ENCODE peak calls at places on chromosomes 2 and 18, in eight cellular contexts. X, A, Z, Q, G, O, I and D are unnamed samples.

GRCh38 chr2:77443076-77443475 is 79.1 kb downstream of the LRRTM4 start:
- DNase-seq in X (no peak), A (no peak), Z (no peak), Q (no peak), G (no peak), O (no peak), I (no peak), D (no peak)

GRCh38 chr2:223578846-223579245 is 23.3 kb downstream of the SCG2 start:
- DNase-seq in X (no peak), A (no peak), Z (no peak), Q (no peak), G (no peak), O (no peak), I (no peak), D (no peak)

GRCh38 chr18:11889284-11889683 is 18.8 kb downstream of the MPPE1 start:
- DNase-seq in X (no peak), A (no peak), Z (no peak), Q (no peak), G (no peak), O (no peak), I (no peak), D (no peak)

GRCh38 chr2:62046141-62046540 is 140.7 kb downstream of the COMMD1 start:
- DNase-seq in X (no peak), A (no peak), Z (no peak), Q (no peak), G (no peak), O (no peak), I (no peak), D (no peak)

GRCh38 chr2:9207641-9208301 is 1.2 kb downstream of the ASAP2 start:
- DNase-seq in X (no peak), A (no peak), Z (peak; percentile 31), Q (peak; percentile 81), G (peak; percentile 64), O (no peak), I (peak; percentile 59), D (no peak)

GRCh38 chr2:202098336-202098735 is 25.3 kb downstream of the KIAA2012 start:
- DNase-seq in X (no peak), A (no peak), Z (no peak), Q (no peak), G (no peak), O (no peak), I (no peak), D (no peak)

GRCh38 chr2:45696708-45697107 is 45.2 kb downstream of the PRKCE start:
- DNase-seq in X (no peak), A (no peak), Z (no peak), Q (no peak), G (no peak), O (no peak), I (no peak), D (no peak)

GRCh38 chr2:120430957-120431356 is 85.0 kb downstream of the INHBB start:
- DNase-seq in X (no peak), A (no peak), Z (no peak), Q (peak; percentile 40), G (no peak), O (no peak), I (no peak), D (no peak)

GRCh38 chr2:128390256-128390990 is 71.8 kb upstream of the HS6ST1 start:
- DNase-seq in X (no peak), A (no peak), Z (no peak), Q (peak; percentile 44), G (no peak), O (no peak), I (no peak), D (no peak)

GRCh38 chr2:147879846-147880245 is 35.0 kb downstream of the ACVR2A start:
- DNase-seq in X (no peak), A (no peak), Z (no peak), Q (no peak), G (no peak), O (no peak), I (no peak), D (no peak)

GRCh38 chr2:111182740-111183139 is 62.0 kb downstream of the BCL2L11 start:
- DNase-seq in X (no peak), A (no peak), Z (no peak), Q (peak; percentile 17), G (no peak), O (no peak), I (no peak), D (no peak)

GRCh38 chr2:46973687-46974086 is 58.1 kb upstream of the MCFD2 start:
- DNase-seq in X (no peak), A (no peak), Z (no peak), Q (no peak), G (no peak), O (no peak), I (no peak), D (no peak)

GRCh38 chr2:56474412-56475158 is 290.8 kb downstream of the CCDC85A start:
- DNase-seq in X (no peak), A (no peak), Z (no peak), Q (no peak), G (no peak), O (no peak), I (no peak), D (no peak)

GRCh38 chr2:230703514-230703913 is 9.1 kb upstream of the CAB39 start:
- DNase-seq in X (no peak), A (no peak), Z (no peak), Q (no peak), G (no peak), O (no peak), I (no peak), D (no peak)

GRCh38 chr2:21821697-21822227 is 698.0 kb downstream of the TDRD15 start:
- DNase-seq in X (no peak), A (no peak), Z (no peak), Q (no peak), G (no peak), O (no peak), I (no peak), D (no peak)

GRCh38 chr2:101064868-101065549 is 62.9 kb downstream of the RPL31 start:
- DNase-seq in X (no peak), A (no peak), Z (peak; percentile 41), Q (no peak), G (no peak), O (no peak), I (no peak), D (no peak)

GRCh38 chr2:46079996-46080560 is 217.1 kb upstream of the EPAS1 start:
- DNase-seq in X (no peak), A (no peak), Z (peak; percentile 25), Q (no peak), G (no peak), O (no peak), I (no peak), D (no peak)

GRCh38 chr2:157182834-157183396 is 74.6 kb upstream of the GALNT5 start:
- DNase-seq in X (no peak), A (no peak), Z (no peak), Q (no peak), G (no peak), O (no peak), I (no peak), D (peak; percentile 76)

GRCh38 chr2:158967731-158968395 is 577 bp upstream of the TANC1 start:
- DNase-seq in X (peak; percentile 66), A (peak; percentile 18), Z (no peak), Q (peak; percentile 82), G (peak; percentile 52), O (peak; percentile 55), I (peak; percentile 63), D (no peak)

GRCh38 chr2:173401716-173402326 is 47.1 kb downstream of the CDCA7 start:
- DNase-seq in X (peak; percentile 30), A (no peak), Z (no peak), Q (peak; percentile 61), G (no peak), O (peak; percentile 10), I (no peak), D (no peak)

GRCh38 chr2:119259296-119259860 is 35.7 kb downstream of the STEAP3 start:
- DNase-seq in X (no peak), A (no peak), Z (no peak), Q (peak; percentile 65), G (no peak), O (no peak), I (no peak), D (no peak)

GRCh38 chr18:12768622-12769021 is 65.8 kb downstream of the PSMG2 start:
- DNase-seq in X (no peak), A (no peak), Z (no peak), Q (no peak), G (no peak), O (no peak), I (no peak), D (no peak)

GRCh38 chr2:130183500-130184373 is 1.7 kb downstream of the MZT2B start:
- DNase-seq in X (peak; percentile 54), A (no peak), Z (no peak), Q (peak; percentile 60), G (no peak), O (no peak), I (no peak), D (no peak)

GRCh38 chr2:19346983-19347618 is 11.3 kb downstream of the OSR1 start:
- DNase-seq in X (no peak), A (no peak), Z (peak; percentile 37), Q (no peak), G (no peak), O (no peak), I (no peak), D (no peak)

GRCh38 chr2:19350678-19351401 is 7.6 kb downstream of the OSR1 start:
- DNase-seq in X (no peak), A (no peak), Z (peak; percentile 13), Q (peak; percentile 57), G (no peak), O (no peak), I (no peak), D (no peak)

GRCh38 chr2:19348692-19349091 is 9.7 kb downstream of the OSR1 start:
- DNase-seq in X (no peak), A (no peak), Z (no peak), Q (no peak), G (no peak), O (no peak), I (no peak), D (no peak)

GRCh38 chr2:19349911-19350677 is 8.3 kb downstream of the OSR1 start:
- DNase-seq in X (peak; percentile 81), A (no peak), Z (peak; percentile 73), Q (peak; percentile 95), G (peak; percentile 66), O (peak; percentile 90), I (peak; percentile 68), D (no peak)

GRCh38 chr2:19347619-19348562 is 10.5 kb downstream of the OSR1 start:
- DNase-seq in X (peak; percentile 94), A (peak; percentile 99), Z (peak; percentile 97), Q (peak; percentile 97), G (peak; percentile 97), O (peak; percentile 97), I (peak; percentile 98), D (peak; percentile 87)
- TF ChIP-seq CTCF in X (no peak), A (peak; percentile 59), Z (no peak), Q (no peak), G (no peak), O (no peak), I (no peak), D (no peak)

GRCh38 chr18:9673296-9674251 is 34.5 kb upstream of the RAB31 start:
- DNase-seq in X (no peak), A (peak; percentile 19), Z (peak; percentile 89), Q (peak; percentile 69), G (peak; percentile 56), O (no peak), I (peak; percentile 61), D (no peak)
- TF ChIP-seq CTCF in X (no peak), A (no peak), Z (peak; percentile 50), Q (peak; percentile 67), G (no peak), O (no peak), I (peak; percentile 14), D (peak; percentile 44)

GRCh38 chr2:176356251-176356650 is 87.0 kb downstream of the MTX2 start:
- DNase-seq in X (no peak), A (no peak), Z (no peak), Q (no peak), G (no peak), O (no peak), I (no peak), D (no peak)
- TF ChIP-seq CTCF in X (no peak), A (no peak), Z (no peak), Q (no peak), G (no peak), O (no peak), I (no peak), D (no peak)

GRCh38 chr2:84424152-84424551 is 34.9 kb downstream of the SUCLG1 start:
- DNase-seq in X (no peak), A (no peak), Z (peak; percentile 18), Q (no peak), G (no peak), O (no peak), I (no peak), D (no peak)
- TF ChIP-seq CTCF in X (peak; percentile 46), A (peak; percentile 14), Z (peak; percentile 41), Q (peak; percentile 84), G (peak; percentile 32), O (peak; percentile 44), I (no peak), D (peak; percentile 44)